ENCODE peak calls at places on chromosome 22, in nine cellular contexts. B is breast epithelium; R is psoas muscle; G is Calu3; U is CD4-positive, alpha-beta T cell; J is mucosa of descending colon; X is transverse colon; V is right atrium auricular region; H is GM20000. Y is an unnamed sample.

GRCh38 chr22:29503811-29504372 is 23.9 kb downstream of the NEFH start:
- DNase-seq in B (no peak), R (peak), G (no peak), U (no peak), J (no peak), X (peak), V (peak), H (no peak), Y (peak)

GRCh38 chr22:27207907-27208306 is 550.5 kb downstream of the MIAT start:
- DNase-seq in B (no peak), R (peak), G (no peak), U (no peak), J (no peak), X (no peak), V (peak), H (no peak), Y (peak)

GRCh38 chr22:23675502-23676415 is 15.1 kb upstream of the RGL4 start:
- DNase-seq in B (no peak), R (no peak), G (peak), U (no peak), J (peak), X (peak), V (no peak), H (no peak), Y (no peak)

GRCh38 chr22:39504071-39504470 is 2.0 kb downstream of the MIEF1 start:
- DNase-seq in B (no peak), R (no peak), G (no peak), U (no peak), J (no peak), X (no peak), V (no peak), H (no peak), Y (no peak)

GRCh38 chr22:24763872-24764485 is 10.5 kb downstream of the PIWIL3 start:
- DNase-seq in B (no peak), R (no peak), G (no peak), U (no peak), J (no peak), X (no peak), V (no peak), H (no peak), Y (no peak)

GRCh38 chr22:17774206-17774927 is at the start of gene BID:
- DNase-seq in B (no peak), R (peak), G (peak), U (no peak), J (peak), X (peak), V (no peak), H (peak), Y (peak)

GRCh38 chr22:20960609-20961008 is 6.4 kb upstream of the AIFM3 start:
- DNase-seq in B (no peak), R (no peak), G (no peak), U (no peak), J (peak), X (no peak), V (no peak), H (no peak), Y (no peak)

GRCh38 chr22:32623943-32624342 is 149.3 kb downstream of the FBXO7 start:
- DNase-seq in B (peak), R (peak), G (no peak), U (no peak), J (no peak), X (peak), V (peak), H (no peak), Y (peak)

GRCh38 chr22:23877566-23877965 is 16.6 kb upstream of the MIF start:
- DNase-seq in B (no peak), R (no peak), G (no peak), U (no peak), J (no peak), X (no peak), V (no peak), H (no peak), Y (no peak)

GRCh38 chr22:23068832-23069385 is 1.4 kb upstream of the GNAZ start:
- DNase-seq in B (no peak), R (no peak), G (no peak), U (no peak), J (peak), X (peak), V (no peak), H (no peak), Y (no peak)

GRCh38 chr22:36204001-36204640 is 2.5 kb upstream of the APOL4 start:
- DNase-seq in B (no peak), R (no peak), G (no peak), U (no peak), J (no peak), X (no peak), V (no peak), H (no peak), Y (no peak)

GRCh38 chr22:39589880-39590279 is 19.3 kb downstream of the CACNA1I start:
- DNase-seq in B (no peak), R (no peak), G (no peak), U (no peak), J (no peak), X (no peak), V (no peak), H (no peak), Y (no peak)

GRCh38 chr22:22814666-22815396 is 72.8 kb upstream of the IGLL5 start:
- DNase-seq in B (peak), R (no peak), G (no peak), U (no peak), J (no peak), X (no peak), V (no peak), H (no peak), Y (no peak)

GRCh38 chr22:28345304-28345703 is 334.3 kb downstream of the TTC28 start:
- DNase-seq in B (peak), R (no peak), G (no peak), U (no peak), J (no peak), X (no peak), V (no peak), H (no peak), Y (no peak)

GRCh38 chr22:17717708-17718107 is 56.6 kb downstream of the BID start:
- DNase-seq in B (no peak), R (no peak), G (no peak), U (no peak), J (no peak), X (no peak), V (no peak), H (no peak), Y (no peak)

GRCh38 chr22:23403720-23404688 is 176.1 kb downstream of the IGLL1 start:
- DNase-seq in B (no peak), R (no peak), G (no peak), U (no peak), J (no peak), X (no peak), V (no peak), H (no peak), Y (no peak)

GRCh38 chr22:27238935-27239510 is 562.5 kb downstream of the MN1 start:
- DNase-seq in B (peak), R (peak), G (peak), U (no peak), J (peak), X (no peak), V (peak), H (no peak), Y (peak)

GRCh38 chr22:17891427-17892167 is 117.3 kb upstream of the BID start:
- DNase-seq in B (no peak), R (peak), G (no peak), U (no peak), J (peak), X (peak), V (no peak), H (peak), Y (no peak)

GRCh38 chr22:40153186-40153585 is 24.5 kb upstream of the TNRC6B start:
- DNase-seq in B (no peak), R (no peak), G (no peak), U (no peak), J (no peak), X (no peak), V (no peak), H (no peak), Y (no peak)

GRCh38 chr22:19693981-19694670 is 20.2 kb upstream of the SEPTIN5 start:
- DNase-seq in B (no peak), R (no peak), G (no peak), U (no peak), J (no peak), X (no peak), V (no peak), H (no peak), Y (no peak)

GRCh38 chr22:42337356-42337755 is 66.9 kb upstream of the TCF20 start:
- DNase-seq in B (no peak), R (no peak), G (no peak), U (no peak), J (no peak), X (no peak), V (no peak), H (no peak), Y (no peak)

GRCh38 chr22:39179841-39180335 is 27.4 kb upstream of the CBX7 start:
- DNase-seq in B (no peak), R (no peak), G (no peak), U (no peak), J (no peak), X (no peak), V (no peak), H (no peak), Y (no peak)

GRCh38 chr22:22848364-22848866 is 39.2 kb upstream of the IGLL5 start:
- DNase-seq in B (peak), R (peak), G (peak), U (peak), J (peak), X (peak), V (no peak), H (peak), Y (peak)

GRCh38 chr22:19238900-19239299 is 52.6 kb downstream of the CLTCL1 start:
- DNase-seq in B (no peak), R (no peak), G (no peak), U (no peak), J (no peak), X (no peak), V (no peak), H (no peak), Y (no peak)

GRCh38 chr22:33776491-33776890 is 143.8 kb downstream of the LARGE1 start:
- DNase-seq in B (no peak), R (no peak), G (no peak), U (no peak), J (no peak), X (no peak), V (no peak), H (no peak), Y (no peak)

GRCh38 chr22:32729368-32729767 is 72.1 kb upstream of the TIMP3 start:
- DNase-seq in B (no peak), R (no peak), G (no peak), U (no peak), J (no peak), X (no peak), V (no peak), H (no peak), Y (no peak)

GRCh38 chr22:23082534-23083314 is 12.4 kb downstream of the GNAZ start:
- DNase-seq in B (no peak), R (no peak), G (no peak), U (no peak), J (no peak), X (no peak), V (no peak), H (no peak), Y (no peak)

GRCh38 chr22:40105755-40106154 is 72.0 kb upstream of the TNRC6B start:
- DNase-seq in B (no peak), R (no peak), G (no peak), U (no peak), J (no peak), X (no peak), V (no peak), H (no peak), Y (no peak)

GRCh38 chr22:24930678-24931077 is 15.8 kb downstream of the LHFPL7 start:
- DNase-seq in B (no peak), R (no peak), G (no peak), U (no peak), J (no peak), X (no peak), V (no peak), H (no peak), Y (no peak)

GRCh38 chr22:37731804-37732471 is 35.1 kb downstream of the TRIOBP start:
- DNase-seq in B (no peak), R (no peak), G (peak), U (no peak), J (no peak), X (peak), V (no peak), H (peak), Y (no peak)
- TF ChIP-seq CTCF in B (no peak), R (no peak), G (no peak), U (no peak), J (no peak), X (peak), V (no peak), H (no peak), Y (no peak)

GRCh38 chr22:41206719-41207118 is 1.6 kb downstream of the L3MBTL2 start:
- DNase-seq in B (no peak), R (no peak), G (no peak), U (no peak), J (no peak), X (no peak), V (no peak), H (no peak), Y (no peak)
- TF ChIP-seq CTCF in B (no peak), R (no peak), G (no peak), U (no peak), J (no peak), X (no peak), V (no peak), H (no peak), Y (no peak)

DNA sequence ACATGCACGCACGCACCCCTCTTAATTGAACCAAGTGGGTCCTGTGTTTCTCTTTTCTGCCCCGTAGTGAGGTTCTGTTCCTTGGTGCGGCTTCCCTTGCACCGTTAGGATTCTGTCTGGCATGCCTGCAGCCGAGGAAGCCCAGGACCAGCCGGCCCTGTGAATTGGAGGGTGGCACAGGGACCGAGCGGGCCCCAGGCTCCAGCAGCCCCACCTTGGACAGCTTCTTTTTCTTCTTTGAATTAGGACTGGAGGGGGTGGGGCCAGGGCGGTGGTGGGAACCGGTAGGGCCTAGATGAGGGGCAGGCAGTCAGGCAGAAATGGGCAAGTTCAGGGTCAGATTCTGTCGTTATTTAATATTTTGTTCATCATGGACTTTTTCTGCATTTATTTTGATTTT is 94.7 kb downstream of the MPPED1 start:
- DNase-seq in B (no peak), R (no peak), G (no peak), U (no peak), J (no peak), X (no peak), V (no peak), H (no peak), Y (no peak)
- TF ChIP-seq CTCF in B (no peak), R (no peak), G (no peak), U (no peak), J (no peak), X (no peak), V (no peak), H (no peak), Y (no peak)

GRCh38 chr22:45908961-45909360 is 68.0 kb downstream of the WNT7B start:
- DNase-seq in B (no peak), R (no peak), G (no peak), U (no peak), J (no peak), X (no peak), V (no peak), H (no peak), Y (no peak)
- TF ChIP-seq CTCF in B (no peak), R (no peak), G (no peak), U (no peak), J (no peak), X (no peak), V (no peak), H (no peak), Y (no peak)

GRCh38 chr22:50583294-50583865 is 731 bp upstream of the CHKB start:
- DNase-seq in B (no peak), R (no peak), G (no peak), U (no peak), J (no peak), X (no peak), V (no peak), H (no peak), Y (no peak)
- TF ChIP-seq CTCF in B (no peak), R (no peak), G (no peak), U (peak), J (no peak), X (peak), V (no peak), H (no peak), Y (no peak)

GRCh38 chr22:35039625-35040024 is 26.3 kb upstream of the ISX start:
- DNase-seq in B (no peak), R (no peak), G (no peak), U (no peak), J (no peak), X (no peak), V (no peak), H (no peak), Y (no peak)

GRCh38 chr22:35033635-35034296 is 32.2 kb upstream of the ISX start:
- DNase-seq in B (no peak), R (no peak), G (no peak), U (no peak), J (no peak), X (no peak), V (no peak), H (no peak), Y (no peak)

GRCh38 chr22:35034963-35035362 is 31.0 kb upstream of the ISX start:
- DNase-seq in B (no peak), R (no peak), G (no peak), U (no peak), J (no peak), X (no peak), V (no peak), H (no peak), Y (no peak)

GRCh38 chr22:35032571-35032970 is 33.4 kb upstream of the ISX start:
- DNase-seq in B (no peak), R (no peak), G (no peak), U (no peak), J (no peak), X (no peak), V (no peak), H (no peak), Y (no peak)

DNA sequence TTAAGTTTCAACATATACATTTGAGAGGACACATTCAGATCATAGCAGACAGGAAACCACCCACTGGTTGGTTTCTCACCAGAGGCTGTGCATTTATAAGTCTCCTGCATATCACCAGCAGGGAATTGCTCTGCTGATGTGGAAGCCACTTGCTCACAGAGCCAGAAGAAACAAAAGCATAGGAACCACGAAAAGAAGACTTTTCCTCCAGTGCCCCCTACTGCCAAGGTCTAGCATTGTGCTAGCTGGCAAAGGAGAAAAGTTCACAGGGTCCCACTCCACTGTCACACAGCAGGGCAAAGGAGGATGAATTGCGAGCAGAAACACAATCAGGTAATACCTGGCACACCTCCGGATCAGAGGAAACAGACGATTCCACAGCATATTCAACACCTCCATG is 28.9 kb upstream of the ISX start:
- DNase-seq in B (no peak), R (no peak), G (no peak), U (no peak), J (no peak), X (no peak), V (no peak), H (no peak), Y (no peak)
- TF ChIP-seq CTCF in B (no peak), R (no peak), G (no peak), U (no peak), J (no peak), X (no peak), V (no peak), H (no peak), Y (no peak)

GRCh38 chr22:48979482-48979881 is 848.2 kb downstream of the BRD1 start:
- DNase-seq in B (no peak), R (no peak), G (no peak), U (no peak), J (no peak), X (no peak), V (no peak), H (no peak), Y (no peak)
- TF ChIP-seq CTCF in B (no peak), R (no peak), G (peak), U (no peak), J (no peak), X (no peak), V (no peak), H (no peak), Y (no peak)

DNA sequence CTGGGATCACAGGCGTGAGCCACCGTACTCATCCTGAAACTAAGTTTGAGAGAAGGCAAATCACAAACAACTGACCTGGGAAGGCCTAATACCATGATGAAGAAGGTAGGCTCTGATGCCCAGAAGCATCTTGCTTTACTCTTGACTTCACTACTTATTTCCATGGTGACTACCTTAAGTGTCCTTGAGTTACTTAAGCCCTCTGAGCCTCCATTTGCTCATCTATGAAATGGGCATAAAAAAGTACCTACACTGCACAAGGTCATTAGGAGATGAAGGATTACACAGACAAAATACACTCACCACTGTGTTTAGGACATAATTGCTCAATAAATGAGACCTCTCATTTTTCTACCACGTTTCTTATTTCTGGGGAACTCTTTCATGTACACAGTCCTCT is 27.9 kb downstream of the EIF4ENIF1 start:
- DNase-seq in B (no peak), R (no peak), G (no peak), U (no peak), J (no peak), X (no peak), V (no peak), H (no peak), Y (no peak)
- TF ChIP-seq CTCF in B (no peak), R (no peak), G (no peak), U (no peak), J (no peak), X (no peak), V (no peak), H (no peak), Y (no peak)